ENCODE peak calls at places on chromosome 11, in eight cellular contexts. I is psoas muscle; B is NCI-H524; Q is NK-92 treated with Interleukin-12 subunit alpha and Interleukin-12 subunit beta, amount 100 ng/mL, for 24 hours; N is stimulated activated CD8-positive, alpha-beta memory T cell treated with anti-CD3 and anti-CD28 coated beads, Interleukin-2, amount 100 ng/mL, for 1 hour; W is H54; D is GM20000; O is HT1080. K is an unnamed sample.

GRCh38 chr11:75428301-75428724 is 4.7 kb downstream of the KLHL35 start:
- DNase-seq in N (peak), O (no peak), I (peak), D (peak), W (peak), B (peak), Q (no peak), K (peak)

GRCh38 chr11:99822846-99823565 is 802.3 kb downstream of the CNTN5 start:
- DNase-seq in W (no peak), Q (no peak), N (no peak), B (no peak), O (no peak), I (no peak), D (no peak), K (no peak)

GRCh38 chr11:73859671-73860070 is 17.0 kb downstream of the COA4 start:
- DNase-seq in I (no peak), N (no peak), O (no peak), W (no peak), B (no peak), D (no peak), Q (no peak), K (no peak)

GRCh38 chr11:56885182-56885581 is 103.5 kb upstream of the OR5AK2 start:
- DNase-seq in W (no peak), O (no peak), I (no peak), B (no peak), D (no peak), N (no peak), Q (no peak), K (no peak)

GRCh38 chr11:73946798-73947458 is 3.9 kb upstream of the DNAJB13 start:
- DNase-seq in W (no peak), D (no peak), B (no peak), N (no peak), I (no peak), O (no peak), Q (no peak), K (no peak)

GRCh38 chr11:96242191-96242845 is 100.7 kb downstream of the MAML2 start:
- DNase-seq in W (no peak), D (no peak), N (no peak), O (no peak), Q (no peak), I (no peak), B (no peak), K (no peak)

GRCh38 chr11:86167499-86168161 is 76.9 kb upstream of the EED start:
- DNase-seq in N (no peak), D (no peak), W (no peak), O (no peak), B (no peak), Q (no peak), I (no peak), K (no peak)

GRCh38 chr11:124899376-124900145 is 1.9 kb upstream of the ROBO4 start:
- DNase-seq in N (no peak), W (no peak), Q (no peak), O (peak), B (peak), D (no peak), I (no peak), K (no peak)

GRCh38 chr11:126816655-126817054 is 183.9 kb downstream of the KIRREL3 start:
- DNase-seq in Q (no peak), B (no peak), I (no peak), N (no peak), O (peak), D (no peak), W (no peak), K (no peak)

GRCh38 chr11:65535102-65535501 is 10.2 kb downstream of the SCYL1 start:
- DNase-seq in O (no peak), N (no peak), D (no peak), W (no peak), Q (no peak), I (no peak), B (no peak), K (no peak)

GRCh38 chr11:73931039-73931645 is 19.7 kb upstream of the DNAJB13 start:
- DNase-seq in O (peak), B (peak), D (peak), I (no peak), N (no peak), W (peak), Q (no peak), K (no peak)

GRCh38 chr11:71223081-71223405 is 29.3 kb downstream of the SHANK2 start:
- DNase-seq in O (no peak), B (no peak), I (no peak), D (no peak), W (no peak), Q (no peak), N (no peak), K (no peak)

GRCh38 chr11:134248910-134249480 is 4.2 kb downstream of the THYN1 start:
- DNase-seq in B (no peak), D (no peak), O (no peak), Q (no peak), I (no peak), N (no peak), W (no peak), K (no peak)

GRCh38 chr11:35082322-35083180 is 56.4 kb upstream of the CD44 start:
- DNase-seq in O (peak), I (peak), B (no peak), Q (no peak), W (peak), N (peak), D (peak), K (peak)

GRCh38 chr11:76838422-76839068 is 22.2 kb upstream of the ACER3 start:
- DNase-seq in O (peak), I (no peak), N (no peak), B (peak), W (no peak), Q (no peak), D (no peak), K (no peak)

GRCh38 chr11:19753451-19754041 is 40.9 kb downstream of the NAV2 start:
- DNase-seq in N (no peak), O (peak), Q (no peak), B (no peak), I (no peak), D (no peak), W (no peak), K (no peak)

GRCh38 chr11:34481307-34481706 is 32.3 kb downstream of the ELF5 start:
- DNase-seq in O (no peak), B (no peak), Q (no peak), I (no peak), W (no peak), D (no peak), N (no peak), K (no peak)

GRCh38 chr11:105719073-105719846 is 109.4 kb downstream of the GRIA4 start:
- DNase-seq in Q (no peak), N (no peak), B (peak), D (peak), I (no peak), W (peak), O (peak), K (peak)

GRCh38 chr11:85685820-85686459 is at the start of gene CCDC89:
- DNase-seq in I (peak), O (peak), W (peak), B (peak), N (no peak), Q (no peak), D (no peak), K (peak)

GRCh38 chr11:92790376-92790775 is 179.1 kb upstream of the MTNR1B start:
- DNase-seq in B (no peak), W (no peak), I (no peak), Q (no peak), D (no peak), N (no peak), O (no peak), K (no peak)

GRCh38 chr11:104000798-104001197 is 35.6 kb upstream of the DDI1 start:
- DNase-seq in D (no peak), O (no peak), I (no peak), W (no peak), Q (no peak), N (no peak), B (no peak), K (peak)

GRCh38 chr11:82732734-82733443 is 775 bp downstream of the FAM181B start:
- DNase-seq in I (no peak), W (no peak), B (no peak), O (no peak), N (no peak), Q (no peak), D (peak), K (peak)

GRCh38 chr11:64675417-64676252 is 47.4 kb downstream of the NRXN2 start:
- DNase-seq in D (peak), I (peak), B (peak), Q (no peak), N (no peak), O (peak), W (peak), K (peak)

GRCh38 chr11:72036687-72037086 is 38.0 kb downstream of the IL18BP start:
- DNase-seq in D (no peak), Q (no peak), B (peak), N (no peak), O (no peak), W (no peak), I (no peak), K (no peak)

GRCh38 chr11:2477936-2478335 is 33.1 kb downstream of the KCNQ1 start:
- DNase-seq in O (no peak), I (no peak), B (no peak), Q (no peak), W (no peak), N (no peak), D (no peak), K (no peak)

GRCh38 chr11:94740975-94741707 is 27.0 kb upstream of the AMOTL1 start:
- DNase-seq in Q (no peak), B (peak), N (no peak), I (peak), D (peak), W (peak), O (peak), K (peak)